ENCODE peak calls at places on chromosomes 2 and 18, in six cellular contexts. One of them, this sample, is unnamed.

GRCh38 chr2:48529189-48529588 is 765 bp upstream of the STON1 start:
- DNase-seq in HCT116: no peak
- DNase-seq in GM12878: no peak
- DNase-seq in H1: peak
- DNase-seq in SK-N-SH: peak
- DNase-seq in HepG2: no peak
- DNase-seq in this sample: no peak

GRCh38 chr18:27666070-27666469 is 481.0 kb upstream of the CHST9 start:
- DNase-seq in HCT116: no peak
- DNase-seq in GM12878: no peak
- DNase-seq in H1: no peak
- DNase-seq in SK-N-SH: no peak
- DNase-seq in HepG2: no peak
- DNase-seq in this sample: no peak

GRCh38 chr18:80157708-80158343 is 48.8 kb downstream of the ADNP2 start:
- DNase-seq in HCT116: peak
- DNase-seq in GM12878: peak
- DNase-seq in H1: peak
- DNase-seq in SK-N-SH: peak
- DNase-seq in HepG2: peak
- DNase-seq in this sample: peak

GRCh38 chr2:233817305-233817980 is 36.9 kb downstream of the HJURP start:
- DNase-seq in HCT116: no peak
- DNase-seq in GM12878: no peak
- DNase-seq in H1: no peak
- DNase-seq in SK-N-SH: no peak
- DNase-seq in HepG2: no peak
- DNase-seq in this sample: no peak

GRCh38 chr18:23231340-23232021 is 96.2 kb downstream of the CABLES1 start:
- DNase-seq in HCT116: no peak
- DNase-seq in GM12878: peak
- DNase-seq in H1: no peak
- DNase-seq in SK-N-SH: peak
- DNase-seq in HepG2: no peak
- DNase-seq in this sample: no peak

GRCh38 chr2:8481463-8482009 is 200.3 kb upstream of the ID2 start:
- DNase-seq in HCT116: no peak
- DNase-seq in GM12878: peak
- DNase-seq in H1: no peak
- DNase-seq in SK-N-SH: no peak
- DNase-seq in HepG2: no peak
- DNase-seq in this sample: no peak

GRCh38 chr2:96963316-96963715 is 23.1 kb downstream of the FAM178B start:
- DNase-seq in HCT116: no peak
- DNase-seq in GM12878: no peak
- DNase-seq in H1: no peak
- DNase-seq in SK-N-SH: no peak
- DNase-seq in HepG2: no peak
- DNase-seq in this sample: no peak

GRCh38 chr2:9211496-9211895 is 4.9 kb downstream of the ASAP2 start:
- DNase-seq in HCT116: no peak
- DNase-seq in GM12878: no peak
- DNase-seq in H1: peak
- DNase-seq in SK-N-SH: no peak
- DNase-seq in HepG2: no peak
- DNase-seq in this sample: no peak

GRCh38 chr2:66236816-66237469 is 198.0 kb upstream of the MEIS1 start:
- DNase-seq in HCT116: no peak
- DNase-seq in GM12878: no peak
- DNase-seq in H1: no peak
- DNase-seq in SK-N-SH: no peak
- DNase-seq in HepG2: no peak
- DNase-seq in this sample: no peak

GRCh38 chr2:232229296-232229916 is 149.1 kb upstream of the ALPP start:
- DNase-seq in HCT116: no peak
- DNase-seq in GM12878: no peak
- DNase-seq in H1: no peak
- DNase-seq in SK-N-SH: no peak
- DNase-seq in HepG2: no peak
- DNase-seq in this sample: no peak

GRCh38 chr2:44126106-44126797 is 42.4 kb upstream of the PPM1B start:
- DNase-seq in HCT116: no peak
- DNase-seq in GM12878: no peak
- DNase-seq in H1: no peak
- DNase-seq in SK-N-SH: no peak
- DNase-seq in HepG2: no peak
- DNase-seq in this sample: no peak

GRCh38 chr2:39728941-39729351 is 50.1 kb downstream of the THUMPD2 start:
- DNase-seq in HCT116: peak
- DNase-seq in GM12878: no peak
- DNase-seq in H1: peak
- DNase-seq in SK-N-SH: peak
- DNase-seq in HepG2: peak
- DNase-seq in this sample: peak

GRCh38 chr2:102063360-102063947 is 71.7 kb downstream of the IL1R2 start:
- DNase-seq in HCT116: no peak
- DNase-seq in GM12878: no peak
- DNase-seq in H1: no peak
- DNase-seq in SK-N-SH: no peak
- DNase-seq in HepG2: no peak
- DNase-seq in this sample: no peak

GRCh38 chr2:237429761-237430160 is 15.8 kb upstream of the COL6A3 start:
- DNase-seq in HCT116: no peak
- DNase-seq in GM12878: no peak
- DNase-seq in H1: no peak
- DNase-seq in SK-N-SH: no peak
- DNase-seq in HepG2: no peak
- DNase-seq in this sample: no peak

GRCh38 chr2:237432484-237433092 is 18.6 kb upstream of the COL6A3 start:
- DNase-seq in HCT116: peak
- DNase-seq in GM12878: no peak
- DNase-seq in H1: no peak
- DNase-seq in SK-N-SH: peak
- DNase-seq in HepG2: no peak
- DNase-seq in this sample: no peak

GRCh38 chr2:237433920-237434319 is 20.0 kb upstream of the COL6A3 start:
- DNase-seq in HCT116: no peak
- DNase-seq in GM12878: no peak
- DNase-seq in H1: no peak
- DNase-seq in SK-N-SH: no peak
- DNase-seq in HepG2: no peak
- DNase-seq in this sample: no peak

GRCh38 chr2:237431856-237432255 is 17.9 kb upstream of the COL6A3 start:
- DNase-seq in HCT116: no peak
- DNase-seq in GM12878: no peak
- DNase-seq in H1: no peak
- DNase-seq in SK-N-SH: no peak
- DNase-seq in HepG2: no peak
- DNase-seq in this sample: no peak

DNA sequence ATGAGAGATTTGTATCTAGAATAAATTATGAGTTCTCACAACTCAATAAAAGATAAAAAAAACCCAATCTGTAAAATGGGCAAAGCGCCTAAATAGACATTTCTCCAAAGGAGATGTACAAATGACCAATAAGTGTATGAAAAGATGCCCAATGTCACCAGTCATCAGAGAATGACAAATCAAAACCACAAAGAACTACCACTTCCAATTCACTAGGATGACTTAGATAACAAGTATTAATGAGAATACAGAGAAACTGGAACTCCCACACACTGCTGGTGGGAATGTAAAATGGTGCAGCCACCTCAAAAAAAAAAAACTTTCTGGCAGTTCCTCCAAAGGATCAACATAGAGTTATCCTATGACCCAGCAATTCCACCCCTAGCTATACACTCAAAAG is 17.4 kb upstream of the COL6A3 start:
- DNase-seq in HCT116: no peak
- DNase-seq in GM12878: no peak
- DNase-seq in H1: no peak
- DNase-seq in SK-N-SH: no peak
- DNase-seq in HepG2: no peak
- DNase-seq in this sample: no peak
- TF ChIP-seq JUND in HCT116: no peak
- TF ChIP-seq JUND in GM12878: no peak
- TF ChIP-seq JUND in H1: no peak
- TF ChIP-seq JUND in SK-N-SH: peak
- TF ChIP-seq JUND in HepG2: no peak
- TF ChIP-seq JUND in this sample: no peak

GRCh38 chr18:32470713-32471633 is at the start of gene GAREM1:
- DNase-seq in HCT116: peak
- DNase-seq in GM12878: peak
- DNase-seq in H1: peak
- DNase-seq in SK-N-SH: peak
- DNase-seq in HepG2: peak
- DNase-seq in this sample: peak

GRCh38 chr18:32469691-32470131 is 971 bp downstream of the GAREM1 start:
- DNase-seq in HCT116: no peak
- DNase-seq in GM12878: no peak
- DNase-seq in H1: no peak
- DNase-seq in SK-N-SH: no peak
- DNase-seq in HepG2: no peak
- DNase-seq in this sample: no peak

GRCh38 chr18:32468147-32468845 is 2.4 kb downstream of the GAREM1 start:
- DNase-seq in HCT116: no peak
- DNase-seq in GM12878: no peak
- DNase-seq in H1: no peak
- DNase-seq in SK-N-SH: no peak
- DNase-seq in HepG2: no peak
- DNase-seq in this sample: no peak

GRCh38 chr18:32470136-32470712 is 458 bp downstream of the GAREM1 start:
- DNase-seq in HCT116: no peak
- DNase-seq in GM12878: no peak
- DNase-seq in H1: peak
- DNase-seq in SK-N-SH: no peak
- DNase-seq in HepG2: no peak
- DNase-seq in this sample: peak

GRCh38 chr18:32469190-32469611 is 1.5 kb downstream of the GAREM1 start:
- DNase-seq in HCT116: peak
- DNase-seq in GM12878: no peak
- DNase-seq in H1: no peak
- DNase-seq in SK-N-SH: peak
- DNase-seq in HepG2: peak
- DNase-seq in this sample: peak
- TF ChIP-seq JUND in HCT116: no peak
- TF ChIP-seq JUND in GM12878: no peak
- TF ChIP-seq JUND in H1: no peak
- TF ChIP-seq JUND in SK-N-SH: no peak
- TF ChIP-seq JUND in HepG2: no peak
- TF ChIP-seq JUND in this sample: no peak

GRCh38 chr2:38073211-38074005 is 2.5 kb downstream of the CYP1B1 start:
- DNase-seq in HCT116: no peak
- DNase-seq in GM12878: no peak
- DNase-seq in H1: peak
- DNase-seq in SK-N-SH: no peak
- DNase-seq in HepG2: no peak
- DNase-seq in this sample: peak
- TF ChIP-seq JUND in HCT116: no peak
- TF ChIP-seq JUND in GM12878: no peak
- TF ChIP-seq JUND in H1: no peak
- TF ChIP-seq JUND in SK-N-SH: no peak
- TF ChIP-seq JUND in HepG2: no peak
- TF ChIP-seq JUND in this sample: no peak

GRCh38 chr2:222904557-222905258 is 43.9 kb downstream of the ACSL3 start:
- DNase-seq in HCT116: no peak
- DNase-seq in GM12878: no peak
- DNase-seq in H1: no peak
- DNase-seq in SK-N-SH: no peak
- DNase-seq in HepG2: no peak
- DNase-seq in this sample: no peak

GRCh38 chr2:222907048-222907447 is 46.2 kb downstream of the ACSL3 start:
- DNase-seq in HCT116: no peak
- DNase-seq in GM12878: no peak
- DNase-seq in H1: no peak
- DNase-seq in SK-N-SH: no peak
- DNase-seq in HepG2: no peak
- DNase-seq in this sample: no peak

GRCh38 chr2:222900354-222900753 is 39.5 kb downstream of the ACSL3 start:
- DNase-seq in HCT116: no peak
- DNase-seq in GM12878: no peak
- DNase-seq in H1: no peak
- DNase-seq in SK-N-SH: no peak
- DNase-seq in HepG2: no peak
- DNase-seq in this sample: no peak

GRCh38 chr2:222902660-222903059 is 41.8 kb downstream of the ACSL3 start:
- DNase-seq in HCT116: no peak
- DNase-seq in GM12878: no peak
- DNase-seq in H1: no peak
- DNase-seq in SK-N-SH: no peak
- DNase-seq in HepG2: no peak
- DNase-seq in this sample: no peak

GRCh38 chr2:222903234-222904220 is 42.7 kb downstream of the ACSL3 start:
- DNase-seq in HCT116: no peak
- DNase-seq in GM12878: no peak
- DNase-seq in H1: no peak
- DNase-seq in SK-N-SH: peak
- DNase-seq in HepG2: peak
- DNase-seq in this sample: peak
- TF ChIP-seq JUND in HCT116: no peak
- TF ChIP-seq JUND in GM12878: no peak
- TF ChIP-seq JUND in H1: no peak
- TF ChIP-seq JUND in SK-N-SH: no peak
- TF ChIP-seq JUND in HepG2: no peak
- TF ChIP-seq JUND in this sample: no peak

DNA sequence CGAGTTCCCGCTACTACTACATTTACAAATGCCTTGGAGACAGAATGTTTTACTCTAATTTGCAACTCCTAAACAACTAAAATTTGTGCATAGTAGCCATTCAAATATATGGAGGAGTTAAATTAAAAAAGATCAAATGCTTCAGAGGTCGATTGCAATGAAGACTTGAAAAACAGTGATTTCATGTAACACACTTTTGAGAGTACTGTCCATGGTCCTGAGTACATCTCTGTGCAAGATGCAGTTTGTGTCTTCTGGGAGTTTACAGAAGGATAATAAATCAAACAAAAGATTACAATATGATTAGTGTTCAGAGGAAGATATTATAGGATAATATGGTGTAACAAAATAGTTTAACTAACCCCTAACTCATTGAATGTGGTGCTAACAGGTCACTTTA is 894.7 kb downstream of the TMEM182 start:
- DNase-seq in HCT116: no peak
- DNase-seq in GM12878: no peak
- DNase-seq in H1: no peak
- DNase-seq in SK-N-SH: no peak
- DNase-seq in HepG2: no peak
- DNase-seq in this sample: peak
- TF ChIP-seq JUND in HCT116: no peak
- TF ChIP-seq JUND in GM12878: no peak
- TF ChIP-seq JUND in H1: no peak
- TF ChIP-seq JUND in SK-N-SH: no peak
- TF ChIP-seq JUND in HepG2: no peak
- TF ChIP-seq JUND in this sample: no peak

GRCh38 chr18:2302628-2303516 is 268.4 kb downstream of the METTL4 start:
- DNase-seq in HCT116: peak
- DNase-seq in GM12878: no peak
- DNase-seq in H1: no peak
- DNase-seq in SK-N-SH: no peak
- DNase-seq in HepG2: no peak
- DNase-seq in this sample: peak
- TF ChIP-seq JUND in HCT116: peak
- TF ChIP-seq JUND in GM12878: no peak
- TF ChIP-seq JUND in H1: no peak
- TF ChIP-seq JUND in SK-N-SH: no peak
- TF ChIP-seq JUND in HepG2: no peak
- TF ChIP-seq JUND in this sample: no peak

This sample was measured in T47D.